ENCODE peak calls at places on chromosomes 6 and 20, in seven cellular contexts. N is IMR-90, I is K562, P is H1, F is SK-N-SH, L is GM12878, H is HepG2. K is an unnamed sample.

GRCh38 chr20:37425103-37425625 is 79.2 kb downstream of the SRC start:
- DNase-seq in F (no peak), L (no peak), N (no peak), I (no peak), P (no peak), H (no peak), K (no peak)

GRCh38 chr6:139597781-139598368 is 223.4 kb upstream of the CITED2 start:
- DNase-seq in H (peak; percentile 87), N (peak; percentile 98), P (no peak), L (no peak), I (no peak), F (no peak), K (no peak)

GRCh38 chr6:38959138-38959537 is 89.4 kb upstream of the GLP1R start:
- DNase-seq in N (no peak), I (no peak), L (no peak), P (no peak), H (no peak), F (no peak), K (no peak)

GRCh38 chr6:144265390-144265789 is 19.7 kb upstream of the UTRN start:
- DNase-seq in F (no peak), P (no peak), H (peak; percentile 67), N (peak; percentile 61), L (peak; percentile 28), I (no peak), K (no peak)

GRCh38 chr6:140960566-140960965 is 1172.2 kb upstream of the GJE1 start:
- DNase-seq in L (no peak), H (no peak), I (no peak), P (no peak), N (peak; percentile 70), F (no peak), K (no peak)

GRCh38 chr20:35125753-35126152 is 21.4 kb downstream of the EDEM2 start:
- DNase-seq in H (no peak), I (no peak), P (no peak), F (no peak), L (no peak), N (no peak), K (no peak)

GRCh38 chr6:52994789-52995078 is 350 bp downstream of the GSTA4 start:
- DNase-seq in P (no peak), L (no peak), I (peak; percentile 41), N (peak; percentile 8), H (no peak), F (peak; percentile 64), K (no peak)

GRCh38 chr6:115865914-115866313 is 194.8 kb downstream of the FRK start:
- DNase-seq in F (no peak), L (no peak), N (no peak), P (no peak), H (no peak), I (no peak), K (no peak)

GRCh38 chr6:39048481-39049399 is at the start of gene GLP1R:
- DNase-seq in H (no peak), N (no peak), F (peak; percentile 83), P (peak; percentile 82), I (no peak), L (no peak), K (no peak)

GRCh38 chr20:48657426-48658197 is 170.2 kb downstream of the PREX1 start:
- DNase-seq in L (peak; percentile 21), F (peak; percentile 92), P (peak; percentile 75), N (peak; percentile 69), H (peak; percentile 84), I (peak; percentile 86), K (peak; percentile 52)

GRCh38 chr6:139376054-139376355 is 1.6 kb upstream of the CITED2 start:
- DNase-seq in N (no peak), P (no peak), H (no peak), F (no peak), L (peak; percentile 38), I (peak; percentile 67), K (no peak)

GRCh38 chr20:33337119-33337518 is 54.1 kb downstream of the BPIFB1 start:
- DNase-seq in H (no peak), L (no peak), I (peak; percentile 32), P (no peak), F (no peak), N (no peak), K (no peak)

GRCh38 chr6:34358389-34358906 is 34.0 kb downstream of the NUDT3 start:
- DNase-seq in P (no peak), F (peak; percentile 52), N (peak; percentile 77), L (no peak), I (no peak), H (no peak), K (no peak)

GRCh38 chr6:41572613-41573012 is 26.4 kb downstream of the FOXP4 start:
- DNase-seq in L (no peak), F (no peak), I (no peak), P (no peak), N (no peak), H (no peak), K (no peak)

GRCh38 chr6:119276211-119276610 is 73.3 kb downstream of the MAN1A1 start:
- DNase-seq in P (no peak), I (no peak), N (no peak), H (no peak), L (no peak), F (no peak), K (no peak)

GRCh38 chr20:49676581-49677291 is 36.9 kb downstream of the B4GALT5 start:
- DNase-seq in H (peak; percentile 50), P (no peak), I (peak; percentile 66), L (peak; percentile 82), N (peak; percentile 71), F (no peak), K (no peak)

GRCh38 chr6:70734381-70734780 is 66.7 kb downstream of the SMAP1 start:
- DNase-seq in N (no peak), H (no peak), L (no peak), F (no peak), P (no peak), I (no peak), K (no peak)

GRCh38 chr20:52682271-52682670 is 289.9 kb upstream of the TSHZ2 start:
- DNase-seq in L (no peak), F (no peak), H (no peak), P (no peak), I (no peak), N (no peak), K (no peak)
- H3K9ac ChIP-seq in L (no peak overlapping the region), F (no peak overlapping the region), H (no peak overlapping the region), P (no peak overlapping the region), I (no peak overlapping the region), N (no peak overlapping the region), K (no peak overlapping the region)

GRCh38 chr20:2337142-2337541 is 41.3 kb downstream of the TGM3 start:
- DNase-seq in F (no peak), L (no peak), N (no peak), P (peak; percentile 11), H (no peak), I (no peak), K (no peak)

GRCh38 chr20:2333821-2334220 is 38.0 kb downstream of the TGM3 start:
- DNase-seq in I (no peak), F (no peak), P (no peak), L (no peak), N (no peak), H (no peak), K (no peak)

GRCh38 chr20:2338702-2339101 is 42.0 kb upstream of the TGM6 start:
- DNase-seq in N (no peak), P (no peak), L (no peak), H (no peak), I (no peak), F (no peak), K (no peak)

GRCh38 chr20:2335096-2335495 is 39.3 kb downstream of the TGM3 start:
- DNase-seq in N (no peak), I (no peak), L (no peak), P (peak; percentile 29), F (no peak), H (no peak), K (no peak)

DNA sequence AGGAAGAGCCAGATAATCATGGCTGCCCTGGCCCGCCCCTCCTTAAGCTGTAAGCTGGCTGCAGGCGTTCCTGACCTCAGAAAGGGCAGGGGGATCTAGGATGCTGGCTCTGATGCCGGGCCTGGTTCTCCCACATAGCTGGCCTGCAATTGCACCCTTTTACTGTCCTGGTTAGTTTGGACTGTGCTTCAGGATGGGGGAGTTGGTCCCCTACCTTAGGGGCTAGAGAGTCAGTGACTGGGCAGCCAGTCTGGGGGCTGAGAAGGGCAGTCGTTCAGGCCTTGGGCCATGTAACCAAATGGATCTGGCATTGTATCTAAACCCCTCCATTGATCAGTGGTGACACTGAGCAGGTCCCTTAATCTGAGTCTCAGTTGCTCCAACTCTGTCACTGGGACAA is 40.7 kb downstream of the TGM3 start:
- DNase-seq in I (no peak), P (peak; percentile 16), N (no peak), H (no peak), F (no peak), L (no peak), K (no peak)
- TF ChIP-seq RAD21 in I (no peak), P (no peak), N (no peak), H (no peak), F (no peak), L (no peak), K (no peak)

DNA sequence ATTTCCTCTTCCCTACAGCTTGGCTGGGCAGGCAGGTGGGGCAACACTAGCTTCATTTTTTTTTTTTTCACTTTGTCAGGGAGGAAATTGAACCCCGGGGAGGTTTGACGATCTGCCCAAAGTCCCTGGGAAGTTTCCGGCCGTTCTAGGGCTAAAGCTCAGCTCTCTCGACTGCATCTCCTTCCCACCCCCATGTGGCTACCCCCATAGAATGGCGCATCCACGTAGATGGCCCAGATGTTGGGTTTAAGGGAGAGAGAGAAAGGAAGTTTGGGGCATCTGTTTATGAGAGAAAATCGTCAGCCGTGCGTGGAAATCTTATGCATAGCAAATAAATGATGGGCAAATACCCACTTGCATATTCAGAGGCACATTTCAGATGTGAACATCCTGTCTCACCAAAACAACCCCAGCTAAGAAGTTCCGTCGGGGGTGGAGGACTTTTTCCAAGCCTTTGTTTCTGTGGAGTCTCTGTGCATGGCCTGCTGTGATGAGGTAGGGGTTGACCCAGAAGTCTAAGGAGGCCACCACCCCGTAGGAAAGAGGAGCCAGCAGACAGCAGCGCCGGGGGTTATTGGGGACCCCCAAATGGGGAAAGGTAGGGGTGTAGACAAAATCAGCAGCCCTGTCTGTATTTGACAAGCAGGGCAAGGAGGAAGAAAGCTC is 40.5 kb upstream of the ZNF831 start:
- DNase-seq in I (no peak), F (no peak), H (no peak), N (no peak), L (no peak), P (no peak), K (no peak)
- H3K9ac ChIP-seq in I (no peak overlapping the region), F (no peak overlapping the region), H (no peak overlapping the region), N (no peak overlapping the region), L (no peak overlapping the region), P (no peak overlapping the region), K (no peak overlapping the region)

DNA sequence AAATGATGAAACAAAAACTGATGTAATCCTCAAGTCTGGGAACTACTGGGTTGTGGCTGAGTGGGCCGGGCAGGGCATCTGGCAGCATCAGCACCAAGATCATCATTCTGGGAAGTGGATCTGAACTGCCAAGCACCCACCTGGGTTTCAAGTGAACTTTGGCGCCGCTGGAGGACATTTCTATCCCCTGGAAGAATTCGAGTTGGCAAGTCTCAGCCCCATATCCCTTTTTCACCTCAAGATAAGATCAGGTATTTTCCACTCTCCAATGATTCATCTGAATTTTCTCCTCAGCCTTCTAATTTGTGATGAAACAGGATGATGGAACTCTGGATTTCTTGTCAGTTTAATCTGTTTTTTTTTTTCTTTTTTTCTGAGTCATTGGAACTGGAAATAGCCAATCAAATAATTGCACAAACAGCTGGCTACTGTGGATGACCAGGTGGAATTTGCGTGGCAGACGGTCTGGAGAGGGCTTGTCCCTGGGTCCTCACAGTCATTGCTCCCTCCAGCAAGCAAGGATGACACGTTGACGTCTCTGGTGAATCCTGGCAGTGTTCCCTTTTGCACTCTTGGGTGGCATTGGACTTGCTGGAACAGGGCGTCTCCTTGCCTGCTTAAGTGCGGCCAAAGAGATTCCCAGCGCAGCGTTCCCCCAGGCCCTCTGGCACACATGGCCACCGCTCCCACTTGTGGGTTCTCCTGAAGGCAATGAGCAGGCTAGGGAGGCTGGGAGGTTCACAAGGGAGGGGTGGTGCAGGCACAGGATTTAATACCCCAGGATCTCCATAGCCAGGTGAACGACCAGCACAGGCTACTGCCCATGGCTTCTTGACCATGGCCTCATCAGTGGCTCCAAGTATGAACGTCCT is 80.4 kb downstream of the DHX35 start:
- DNase-seq in I (no peak), F (no peak), L (no peak), H (no peak), N (peak; percentile 50), P (no peak), K (no peak)
- TF ChIP-seq RAD21 in I (no peak), F (no peak), L (no peak), H (no peak), N (no peak), P (no peak), K (no peak)